ENCODE peak calls at places on chromosomes 16 and 17, in ten cellular contexts. Q is left ventricle myocardium inferior; H is pancreas; A is ovary; D is A549; I is CD8-positive, alpha-beta T cell; U is tibial artery; W is brain microvascular endothelial cell; M is MM.1S; E is cardiac muscle cell. T is an unnamed sample.

GRCh38 chr17:50326831-50327364 is 19.0 kb upstream of the XYLT2 start:
- DNase-seq in W (no peak), M (no peak), H (no peak), I (no peak), A (no peak), E (no peak), U (no peak), D (no peak), Q (no peak), T (no peak)

GRCh38 chr17:3727041-3727440 is 3.3 kb downstream of the HASPIN start:
- DNase-seq in A (no peak), U (no peak), Q (no peak), W (no peak), I (no peak), E (no peak), D (no peak), H (no peak), M (no peak), T (no peak)

GRCh38 chr16:85584192-85584757 is 28.8 kb upstream of the GSE1 start:
- DNase-seq in W (no peak), M (no peak), D (no peak), E (no peak), H (no peak), Q (no peak), I (no peak), U (no peak), A (no peak), T (no peak)

GRCh38 chr16:87165885-87166284 is 151.3 kb downstream of the C16orf95 start:
- DNase-seq in I (no peak), M (no peak), D (no peak), E (no peak), A (no peak), U (no peak), W (no peak), Q (no peak), H (no peak), T (no peak)

GRCh38 chr17:17043668-17044226 is 1.5 kb downstream of the MPRIP start:
- DNase-seq in U (no peak), H (no peak), D (no peak), E (no peak), Q (no peak), W (no peak), M (peak; percentile 20), I (no peak), A (peak; percentile 45), T (no peak)

GRCh38 chr16:35192993-35193392 is 1733.6 kb downstream of the TP53TG3F start:
- DNase-seq in M (no peak), I (no peak), U (no peak), H (no peak), D (no peak), E (no peak), W (no peak), A (no peak), Q (no peak), T (no peak)

GRCh38 chr17:2232244-2232638 is 71.3 kb downstream of the SMG6 start:
- DNase-seq in D (no peak), Q (no peak), E (peak; percentile 91), A (no peak), W (peak; percentile 97), H (peak; percentile 39), I (no peak), U (no peak), M (no peak), T (no peak)

GRCh38 chr17:79944821-79945391 is 90.8 kb downstream of the TBC1D16 start:
- DNase-seq in W (no peak), E (no peak), H (no peak), Q (peak; percentile 8), M (no peak), I (no peak), A (peak; percentile 37), D (no peak), U (peak; percentile 19), T (no peak)

GRCh38 chr17:39543176-39543575 is 64.5 kb downstream of the NEUROD2 start:
- DNase-seq in E (no peak), W (no peak), H (no peak), Q (no peak), A (no peak), U (no peak), M (no peak), D (no peak), I (no peak), T (no peak)

GRCh38 chr17:10036511-10037061 is 131.5 kb upstream of the RCVRN start:
- DNase-seq in D (no peak), U (peak; percentile 65), M (no peak), W (no peak), E (peak; percentile 72), Q (peak; percentile 86), I (no peak), H (no peak), A (peak; percentile 67), T (peak; percentile 74)
- H3K4me3 ChIP-seq in D (no peak overlapping the region), U (peak overlapping the region; percentile 9), M (no peak overlapping the region), W (no peak overlapping the region), E (no peak overlapping the region), Q (peak overlapping the region; percentile 64), I (no peak overlapping the region), H (no peak overlapping the region), A (no peak overlapping the region), T (no peak overlapping the region)

GRCh38 chr16:31488630-31489564 is 6.0 kb downstream of the SLC5A2 start:
- DNase-seq in U (no peak), A (no peak), E (peak; percentile 27), W (no peak), D (no peak), Q (no peak), I (no peak), H (no peak), M (no peak), T (no peak)

GRCh38 chr16:31489616-31490584 is 7.0 kb downstream of the SLC5A2 start:
- DNase-seq in Q (no peak), W (no peak), A (no peak), H (no peak), I (no peak), D (no peak), E (no peak), U (no peak), M (no peak), T (no peak)

GRCh38 chr16:31487076-31487719 is 4.3 kb downstream of the SLC5A2 start:
- DNase-seq in H (no peak), A (no peak), E (no peak), U (no peak), Q (no peak), D (no peak), W (no peak), I (no peak), M (no peak), T (no peak)

GRCh38 chr16:31486036-31486435 is 3.1 kb downstream of the SLC5A2 start:
- DNase-seq in D (no peak), W (no peak), M (no peak), A (peak; percentile 28), E (no peak), U (no peak), H (no peak), I (no peak), Q (no peak), T (no peak)

DNA sequence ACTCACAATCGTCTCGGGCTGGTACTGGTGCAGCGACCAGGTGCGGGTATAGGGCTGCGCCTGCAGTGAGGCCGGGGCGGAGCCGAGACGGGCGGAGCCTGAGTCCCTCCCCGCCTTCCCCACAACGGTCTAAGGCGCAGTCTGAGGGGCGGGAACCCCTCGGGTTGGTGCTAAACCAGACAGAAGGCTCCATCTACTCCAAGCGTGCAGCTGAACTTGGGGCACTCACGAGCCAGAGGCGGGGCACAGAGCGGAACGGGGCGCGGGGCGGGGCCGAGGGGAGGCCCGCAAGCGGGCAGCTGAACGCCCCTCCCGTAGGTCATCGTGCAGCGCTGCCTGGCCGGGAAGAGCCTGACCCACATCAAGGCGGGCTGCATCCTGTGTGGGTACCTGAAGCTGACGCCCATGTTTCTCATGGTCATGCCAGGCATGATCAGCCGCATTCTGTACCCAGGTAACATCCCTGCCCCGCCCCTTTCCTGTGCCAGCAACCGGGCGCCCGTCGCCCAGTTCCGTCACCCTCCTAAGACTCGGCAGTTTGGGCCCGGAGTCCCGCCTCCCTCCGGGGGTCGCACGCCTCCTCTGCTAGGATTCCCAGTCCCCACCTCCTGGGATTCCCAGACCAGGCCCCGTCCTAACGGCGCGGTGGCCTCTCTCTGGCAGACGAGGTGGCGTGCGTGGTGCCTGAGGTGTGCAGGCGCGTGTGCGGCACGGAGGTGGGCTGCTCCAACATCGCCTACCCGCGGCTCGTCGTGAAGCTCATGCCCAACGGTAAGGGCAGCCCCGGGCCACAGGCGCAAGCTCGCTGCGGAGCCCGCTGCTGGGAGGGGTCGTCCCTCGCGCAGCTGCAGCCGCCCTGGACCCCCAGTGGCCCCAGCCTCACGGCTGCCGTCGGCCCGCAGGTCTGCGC is 5.1 kb downstream of the SLC5A2 start:
- DNase-seq in U (no peak), W (no peak), Q (peak; percentile 37), I (peak; percentile 61), H (peak; percentile 50), E (peak; percentile 44), M (peak; percentile 73), A (no peak), D (peak; percentile 69), T (no peak)
- H3K27ac ChIP-seq in U (no peak overlapping the region), W (no peak overlapping the region), Q (no peak overlapping the region), I (peak overlapping the region; percentile 38), H (no peak overlapping the region), E (no peak overlapping the region), M (no peak overlapping the region), A (no peak overlapping the region), D (peak overlapping the region; percentile 82), T (no peak overlapping the region)

GRCh38 chr17:75740631-75741077 is 19.4 kb downstream of the ITGB4 start:
- DNase-seq in Q (no peak), H (no peak), I (no peak), D (no peak), E (no peak), W (no peak), M (no peak), A (no peak), U (no peak), T (no peak)

GRCh38 chr17:75739801-75740200 is 18.5 kb downstream of the ITGB4 start:
- DNase-seq in M (no peak), I (no peak), E (no peak), W (no peak), H (no peak), Q (no peak), A (no peak), U (no peak), D (no peak), T (no peak)

GRCh38 chr17:75740215-75740614 is 19.0 kb downstream of the ITGB4 start:
- DNase-seq in W (no peak), Q (no peak), U (no peak), I (no peak), E (no peak), A (no peak), H (no peak), D (no peak), M (no peak), T (no peak)

GRCh38 chr17:75742337-75742736 is 21.1 kb downstream of the ITGB4 start:
- DNase-seq in W (no peak), D (no peak), H (no peak), U (no peak), Q (no peak), E (no peak), A (no peak), I (no peak), M (no peak), T (no peak)

GRCh38 chr17:75743625-75744206 is 21.3 kb downstream of the GALK1 start:
- DNase-seq in Q (no peak), U (no peak), A (no peak), E (no peak), H (no peak), I (no peak), M (no peak), W (no peak), D (no peak), T (no peak)
- TF ChIP-seq CTCF in Q (no peak), U (no peak), A (no peak), E (no peak), H (no peak), I (no peak), M (no peak), W (no peak), D (no peak), T (no peak)

GRCh38 chr16:46926470-46927225 is 42.5 kb downstream of the GPT2 start:
- DNase-seq in M (no peak), A (no peak), H (no peak), Q (no peak), W (no peak), U (no peak), I (no peak), E (no peak), D (no peak), T (no peak)
- H3K4me3 ChIP-seq in M (no peak overlapping the region), A (no peak overlapping the region), H (no peak overlapping the region), Q (no peak overlapping the region), W (no peak overlapping the region), U (no peak overlapping the region), I (no peak overlapping the region), E (no peak overlapping the region), D (no peak overlapping the region), T (no peak overlapping the region)

T was measured in uterus.